ENCODE peak calls at places on chromosomes 13 and 19, in four cellular contexts. P, O, K and E are unnamed samples.

GRCh38 chr13:44749906-44750305 is 173.8 kb upstream of the TSC22D1 start:
- DNase-seq in P (no peak), O (no peak), K (no peak), E (no peak)

GRCh38 chr13:35485451-35485850 is 9.0 kb upstream of the MAB21L1 start:
- DNase-seq in P (no peak), O (no peak), K (no peak), E (no peak)

GRCh38 chr13:23799945-23800344 is 89.3 kb downstream of the MIPEP start:
- DNase-seq in P (peak; percentile 84), O (no peak), K (no peak), E (no peak)

GRCh38 chr19:39410620-39411005 is 1.9 kb upstream of the PLEKHG2 start:
- DNase-seq in P (no peak), O (no peak), K (no peak), E (no peak)

GRCh38 chr13:23320926-23321533 is 112.5 kb downstream of the SACS start:
- DNase-seq in P (no peak), O (no peak), K (no peak), E (no peak)

GRCh38 chr13:40681341-40682051 is 15.1 kb upstream of the FOXO1 start:
- DNase-seq in P (no peak), O (peak; percentile 17), K (no peak), E (no peak)

GRCh38 chr13:92355213-92355612 is 871.4 kb upstream of the GPC6 start:
- DNase-seq in P (no peak), O (peak; percentile 62), K (peak; percentile 10), E (peak; percentile 42)

GRCh38 chr19:30227661-30228112 is 144.5 kb upstream of the ZNF536 start:
- DNase-seq in P (no peak), O (peak; percentile 50), K (peak; percentile 17), E (peak; percentile 85)

GRCh38 chr19:40576181-40576584 is 490 bp upstream of the SHKBP1 start:
- DNase-seq in P (no peak), O (peak; percentile 43), K (no peak), E (no peak)
- TF ChIP-seq ETV6 in P (no peak), O (no peak), K (no peak), E (no peak)

GRCh38 chr19:46915386-46915785 is 54.6 kb downstream of the ARHGAP35 start:
- DNase-seq in P (no peak), O (no peak), K (peak; percentile 53), E (no peak)

GRCh38 chr19:46913852-46914430 is 53.1 kb downstream of the ARHGAP35 start:
- DNase-seq in P (peak; percentile 16), O (no peak), K (no peak), E (no peak)

GRCh38 chr19:46911456-46911855 is 50.7 kb downstream of the ARHGAP35 start:
- DNase-seq in P (no peak), O (no peak), K (no peak), E (no peak)

GRCh38 chr19:46916971-46917370 is 56.2 kb downstream of the ARHGAP35 start:
- DNase-seq in P (peak; percentile 24), O (no peak), K (no peak), E (no peak)

GRCh38 chr19:46913198-46913851 is 52.5 kb downstream of the ARHGAP35 start:
- DNase-seq in P (no peak), O (no peak), K (no peak), E (no peak)
- TF ChIP-seq ETV6 in P (no peak), O (no peak), K (no peak), E (no peak)

DNA sequence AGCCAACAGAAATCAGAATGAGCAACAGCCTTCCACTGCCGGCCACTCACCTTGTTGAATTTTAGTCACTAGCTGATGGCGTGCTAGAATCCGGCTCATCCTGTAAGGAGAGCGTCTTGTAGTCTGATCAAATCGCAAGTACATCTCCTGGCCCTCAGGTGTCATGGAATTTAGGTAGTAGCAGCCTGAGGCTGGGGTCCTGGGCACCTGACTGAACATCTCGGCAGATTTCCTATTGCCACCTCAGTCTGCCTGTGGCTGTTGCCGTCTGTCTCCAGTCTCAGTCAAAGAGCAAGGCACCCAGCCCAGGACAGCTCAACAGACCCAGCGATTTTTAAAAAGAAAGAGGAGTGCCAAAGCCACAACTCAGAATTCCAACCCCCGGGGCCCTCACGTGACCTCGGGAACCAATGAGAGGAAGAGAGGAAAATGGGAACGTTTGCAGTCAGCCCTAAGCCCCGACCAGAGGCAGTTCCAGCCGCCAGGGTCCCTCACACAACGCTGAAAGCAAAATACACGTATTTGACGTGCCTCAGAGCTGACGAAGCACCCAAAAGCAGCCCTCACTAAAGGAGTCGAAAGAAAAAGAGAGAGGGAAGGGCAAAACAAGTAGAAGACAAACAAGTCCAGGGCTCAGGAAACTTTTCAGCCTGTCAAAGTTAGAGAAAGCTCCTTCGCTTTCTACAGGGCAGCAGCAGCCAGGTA is at the start of gene STARD13:
- DNase-seq in P (peak; percentile 16), O (peak; percentile 13), K (peak; percentile 92), E (peak; percentile 86)
- TF ChIP-seq ETV6 in P (no peak), O (no peak), K (no peak), E (no peak)

GRCh38 chr13:20191311-20191901 is 1.3 kb downstream of the GJB2 start:
- DNase-seq in P (no peak), O (no peak), K (no peak), E (no peak)
- TF ChIP-seq ETV6 in P (no peak), O (no peak), K (no peak), E (no peak)

DNA sequence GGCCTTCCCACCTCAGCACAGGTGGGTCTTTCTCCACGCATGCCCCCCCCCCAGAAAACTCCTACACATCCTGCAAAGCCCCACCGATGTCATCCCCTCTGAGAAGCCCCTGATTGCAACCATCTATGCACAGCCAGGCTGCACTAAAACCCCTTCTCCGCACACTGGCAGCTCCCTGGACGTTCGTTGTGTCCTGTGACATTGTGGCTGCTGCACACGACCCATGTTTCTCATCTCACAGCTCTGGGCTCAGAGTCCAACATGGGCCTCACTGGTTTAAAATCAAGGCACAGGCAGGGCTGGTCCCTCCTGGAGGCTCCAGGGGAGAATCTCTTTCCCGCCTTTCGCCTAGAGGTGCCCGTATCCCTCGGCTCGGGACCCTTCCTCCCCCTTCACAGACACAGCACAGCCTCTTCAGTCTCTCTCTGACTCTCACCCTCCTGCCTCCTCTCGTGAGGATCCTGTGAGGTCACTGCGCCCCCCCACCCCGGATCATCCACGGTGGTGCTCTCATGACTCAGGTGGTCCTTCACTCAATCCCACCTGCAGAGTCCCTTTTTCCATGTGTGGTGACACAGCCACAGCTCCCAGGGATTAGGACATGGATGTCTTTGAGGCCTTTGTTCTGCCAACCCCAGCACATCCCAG is 71.2 kb downstream of the GADD45B start:
- DNase-seq in P (no peak), O (no peak), K (peak; percentile 76), E (no peak)
- TF ChIP-seq ETV6 in P (no peak), O (no peak), K (no peak), E (no peak)

DNA sequence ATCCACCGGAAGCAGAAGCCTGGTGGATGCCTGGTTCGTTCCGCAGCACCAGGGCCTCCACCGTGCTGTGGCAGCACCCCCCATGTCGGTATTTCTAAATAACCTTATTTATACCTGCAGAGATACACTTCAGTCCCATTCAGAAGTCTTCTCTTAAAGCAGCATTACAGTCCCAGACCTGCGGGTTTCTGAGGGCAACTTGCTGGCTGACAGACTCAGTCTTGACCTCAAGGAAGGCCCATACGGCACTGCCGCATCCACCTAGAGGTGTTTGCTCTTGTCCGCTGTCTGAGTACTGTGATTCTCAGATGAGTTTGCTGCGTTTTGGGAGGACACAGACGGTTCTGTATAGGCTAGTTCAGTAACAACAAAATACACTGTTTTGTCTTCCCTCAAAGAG is 16.9 kb upstream of the TEX29 start:
- DNase-seq in P (no peak), O (no peak), K (no peak), E (no peak)
- TF ChIP-seq ETV6 in P (no peak), O (no peak), K (no peak), E (no peak)

GRCh38 chr19:5484398-5485285 is 29.4 kb downstream of the ZNRF4 start:
- DNase-seq in P (no peak), O (no peak), K (peak; percentile 70), E (no peak)
- TF ChIP-seq ETV6 in P (no peak), O (no peak), K (no peak), E (no peak)

DNA sequence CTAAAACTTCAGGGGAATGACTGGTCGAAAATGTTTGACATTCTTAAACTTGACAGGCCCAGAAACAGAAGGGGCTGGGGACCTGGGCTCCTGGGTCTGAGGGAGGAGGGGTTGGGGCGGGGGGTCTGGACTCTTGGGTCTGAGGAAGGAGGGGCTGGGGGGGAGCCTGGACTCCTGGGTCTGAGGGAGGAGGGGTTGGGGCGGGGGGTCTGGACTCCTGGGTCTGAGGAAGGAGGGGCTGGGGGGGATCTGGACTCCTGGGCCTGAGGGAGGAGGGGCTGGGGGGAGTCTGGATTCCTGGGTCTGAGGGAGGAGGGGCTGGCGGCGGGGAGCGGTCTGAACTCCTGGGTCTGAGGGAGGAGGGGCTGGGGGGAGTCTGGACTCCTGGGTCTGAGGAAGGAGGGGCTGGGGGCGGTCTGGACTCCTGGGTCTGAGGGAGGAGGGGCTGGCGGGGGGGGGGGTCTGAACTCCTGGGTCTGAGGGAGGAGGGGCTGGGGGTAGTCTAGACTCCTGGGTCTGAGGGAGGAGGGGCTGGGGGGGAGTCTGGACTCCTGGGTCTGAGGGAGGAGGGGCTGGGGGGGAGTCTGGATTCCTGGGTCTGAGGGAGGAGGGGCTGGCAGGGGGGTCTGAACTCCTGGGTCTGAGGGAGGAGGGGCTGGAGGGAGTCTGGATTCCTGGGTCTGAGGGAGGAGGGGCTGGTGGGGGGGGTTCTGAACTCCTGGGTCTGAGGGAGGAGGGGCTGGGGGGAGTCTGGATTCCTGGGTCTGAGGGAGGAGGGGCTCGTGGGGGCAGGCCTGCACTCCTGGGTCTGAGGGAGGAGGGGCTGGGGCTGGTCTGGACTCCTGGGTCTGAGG is 5.5 kb upstream of the KLK6 start:
- DNase-seq in P (no peak), O (no peak), K (no peak), E (no peak)
- TF ChIP-seq ETV6 in P (no peak), O (no peak), K (no peak), E (no peak)